ENCODE peak calls at places on chromosomes 12 and 14, in six cellular contexts. A is cardiac fibroblast, L is fibroblast of mammary gland, Y is Caco-2, E is AG10803, U is fibroblast of pulmonary artery. C is an unnamed sample.

GRCh38 chr12:63753743-63754142 is 26.0 kb upstream of the RXYLT1 start:
- DNase-seq in E (no peak), Y (peak), A (peak), U (no peak), L (no peak), C (no peak)

GRCh38 chr12:56333679-56334489 is at the start of gene PAN2:
- DNase-seq in E (peak), Y (peak), L (peak), U (peak), A (peak), C (peak)

GRCh38 chr12:20629414-20630156 is 65.5 kb upstream of the SLCO1C1 start:
- DNase-seq in L (peak), Y (peak), U (peak), A (peak), E (peak), C (no peak)

GRCh38 chr14:98893675-98894074 is 378.3 kb downstream of the BCL11B start:
- DNase-seq in E (no peak), A (no peak), Y (no peak), L (no peak), U (no peak), C (no peak)

GRCh38 chr12:80580254-80580653 is 127.2 kb upstream of the MYF6 start:
- DNase-seq in U (peak), L (peak), Y (no peak), E (peak), A (peak), C (peak)

GRCh38 chr12:89370850-89371249 is 18.5 kb upstream of the DUSP6 start:
- DNase-seq in Y (peak), A (peak), U (peak), L (peak), E (peak), C (no peak)

GRCh38 chr12:132858727-132859266 is 28.6 kb downstream of the CHFR start:
- DNase-seq in E (no peak), A (no peak), L (no peak), U (no peak), Y (no peak), C (no peak)

GRCh38 chr14:68195126-68195525 is 375.5 kb downstream of the RAD51B start:
- DNase-seq in E (no peak), Y (no peak), L (no peak), A (no peak), U (no peak), C (no peak)

GRCh38 chr12:76085159-76085868 is 829 bp upstream of the NAP1L1 start:
- DNase-seq in L (peak), E (no peak), Y (no peak), A (peak), U (peak), C (no peak)

GRCh38 chr14:53964249-53964648 is 7.6 kb upstream of the BMP4 start:
- DNase-seq in U (no peak), L (no peak), Y (no peak), E (no peak), A (no peak), C (no peak)

GRCh38 chr12:130831246-130831645 is 7.8 kb downstream of the STX2 start:
- DNase-seq in A (no peak), U (no peak), E (no peak), L (no peak), Y (no peak), C (no peak)

GRCh38 chr12:22477166-22477893 is 67.0 kb downstream of the C2CD5 start:
- DNase-seq in L (peak), Y (no peak), E (peak), U (peak), A (peak), C (peak)

GRCh38 chr12:128829870-128830504 is 6.2 kb upstream of the SLC15A4 start:
- DNase-seq in A (no peak), L (no peak), E (no peak), Y (no peak), U (no peak), C (no peak)

GRCh38 chr12:30982413-30982812 is 55.9 kb downstream of the TSPAN11 start:
- DNase-seq in A (no peak), Y (no peak), L (no peak), E (no peak), U (no peak), C (no peak)

GRCh38 chr14:81662570-81663161 is 129.0 kb upstream of the SEL1L start:
- DNase-seq in Y (no peak), L (no peak), E (no peak), U (no peak), A (no peak), C (no peak)

GRCh38 chr12:2335517-2335916 is 282.7 kb downstream of the CACNA1C start:
- DNase-seq in Y (no peak), L (peak), E (peak), U (no peak), A (no peak), C (no peak)

GRCh38 chr14:85308531-85309300 is 221.2 kb upstream of the FLRT2 start:
- DNase-seq in E (no peak), Y (no peak), L (no peak), U (peak), A (peak), C (no peak)

GRCh38 chr12:69007858-69008314 is 74.9 kb upstream of the CPM start:
- DNase-seq in E (no peak), L (no peak), A (peak), U (peak), Y (no peak), C (no peak)

GRCh38 chr12:128823216-128823915 is 392 bp downstream of the SLC15A4 start:
- DNase-seq in E (peak), L (no peak), A (no peak), U (no peak), Y (peak), C (no peak)

GRCh38 chr12:90499793-90500192 is 455.2 kb downstream of the CCER1 start:
- DNase-seq in U (no peak), L (no peak), A (no peak), Y (no peak), E (no peak), C (no peak)

GRCh38 chr12:54879579-54879978 is 25.3 kb downstream of the MUCL1 start:
- DNase-seq in L (peak), A (peak), E (no peak), Y (no peak), U (no peak), C (no peak)

GRCh38 chr14:86305058-86305457 is 775.1 kb downstream of the FLRT2 start:
- DNase-seq in E (no peak), Y (no peak), A (no peak), U (no peak), L (no peak), C (no peak)

GRCh38 chr14:64520699-64521098 is 16.1 kb downstream of the ZBTB1 start:
- DNase-seq in Y (no peak), L (no peak), U (no peak), E (no peak), A (peak), C (no peak)

GRCh38 chr14:59028476-59029202 is 159.8 kb upstream of the DAAM1 start:
- DNase-seq in E (peak), U (peak), A (peak), Y (peak), L (peak), C (peak)

GRCh38 chr12:118537481-118537917 is 161.1 kb downstream of the SUDS3 start:
- DNase-seq in Y (no peak), U (no peak), L (no peak), A (no peak), E (no peak), C (no peak)

GRCh38 chr12:2631613-2632350 is 163.0 kb upstream of the FKBP4 start:
- DNase-seq in L (no peak), U (no peak), E (no peak), A (no peak), Y (no peak), C (no peak)

GRCh38 chr14:95730126-95730525 is 16.2 kb upstream of the TCL1A start:
- DNase-seq in A (no peak), U (no peak), E (no peak), L (no peak), Y (no peak), C (no peak)

GRCh38 chr14:37599527-37600368 is 4.3 kb downstream of the TTC6 start:
- DNase-seq in U (no peak), E (no peak), A (no peak), L (no peak), Y (no peak), C (no peak)

GRCh38 chr12:26338574-26339572 is 143.5 kb downstream of the SSPN start:
- DNase-seq in A (peak), U (peak), L (peak), Y (no peak), E (peak), C (no peak)

GRCh38 chr14:23937121-23937692 is 16.4 kb upstream of the DHRS4 start:
- DNase-seq in L (no peak), E (no peak), A (no peak), U (no peak), Y (no peak), C (no peak)

GRCh38 chr14:100526632-100527031 is 60.6 kb downstream of the BEGAIN start:
- DNase-seq in Y (no peak), U (no peak), E (no peak), A (no peak), L (no peak), C (no peak)

GRCh38 chr12:95605875-95606274 is 54.6 kb upstream of the USP44 start:
- DNase-seq in U (peak), Y (no peak), E (no peak), L (no peak), A (peak), C (no peak)

GRCh38 chr12:29499235-29499634 is 1.7 kb upstream of the OVCH1 start:
- DNase-seq in A (peak), U (no peak), L (no peak), E (no peak), Y (no peak), C (no peak)

GRCh38 chr12:87985069-87985675 is 44.0 kb downstream of the C12orf50 start:
- DNase-seq in A (no peak), L (no peak), E (no peak), Y (no peak), U (no peak), C (no peak)

GRCh38 chr14:61260939-61261776 is 20.0 kb downstream of the TMEM30B start:
- DNase-seq in U (peak), L (peak), A (peak), E (peak), Y (no peak), C (peak)

GRCh38 chr12:123485756-123486155 is 27.8 kb downstream of the SNRNP35 start:
- DNase-seq in L (no peak), Y (no peak), U (no peak), E (no peak), A (no peak), C (no peak)

GRCh38 chr14:79064200-79064599 is 894.0 kb downstream of the NRXN3 start:
- DNase-seq in L (no peak), E (no peak), Y (no peak), A (no peak), U (no peak), C (no peak)

GRCh38 chr12:26726956-26727355 is 106.0 kb downstream of the ITPR2 start:
- DNase-seq in U (no peak), Y (no peak), A (peak), E (no peak), L (no peak), C (no peak)

GRCh38 chr12:76678992-76679391 is 84.9 kb upstream of the ZDHHC17 start:
- DNase-seq in U (no peak), A (no peak), Y (no peak), E (no peak), L (no peak), C (no peak)

GRCh38 chr12:17954788-17955187 is 135.2 kb downstream of the RERGL start:
- DNase-seq in Y (no peak), U (no peak), L (no peak), A (peak), E (no peak), C (peak)
- TF ChIP-seq CTCF in Y (no peak), U (no peak), L (no peak), A (peak), E (peak), C (peak)

GRCh38 chr12:93166891-93167307 is 210.8 kb upstream of the NUDT4 start:
- DNase-seq in L (no peak), A (no peak), Y (no peak), U (no peak), E (no peak), C (no peak)
- H3K4me3 ChIP-seq in L (no peak), A (no peak), Y (no peak), U (no peak), E (no peak), C (no peak)

GRCh38 chr14:33674716-33675115 is 276.2 kb downstream of the EGLN3 start:
- DNase-seq in Y (no peak), L (no peak), A (no peak), U (no peak), E (no peak), C (no peak)

GRCh38 chr14:33679025-33679424 is 271.8 kb downstream of the EGLN3 start:
- DNase-seq in L (no peak), E (no peak), Y (no peak), A (no peak), U (no peak), C (no peak)

GRCh38 chr14:33675415-33676130 is 275.3 kb downstream of the EGLN3 start:
- DNase-seq in E (peak), L (peak), U (no peak), Y (no peak), A (no peak), C (no peak)

GRCh38 chr14:33678012-33678411 is 272.9 kb downstream of the EGLN3 start:
- DNase-seq in A (no peak), U (no peak), Y (no peak), E (no peak), L (no peak), C (no peak)

DNA sequence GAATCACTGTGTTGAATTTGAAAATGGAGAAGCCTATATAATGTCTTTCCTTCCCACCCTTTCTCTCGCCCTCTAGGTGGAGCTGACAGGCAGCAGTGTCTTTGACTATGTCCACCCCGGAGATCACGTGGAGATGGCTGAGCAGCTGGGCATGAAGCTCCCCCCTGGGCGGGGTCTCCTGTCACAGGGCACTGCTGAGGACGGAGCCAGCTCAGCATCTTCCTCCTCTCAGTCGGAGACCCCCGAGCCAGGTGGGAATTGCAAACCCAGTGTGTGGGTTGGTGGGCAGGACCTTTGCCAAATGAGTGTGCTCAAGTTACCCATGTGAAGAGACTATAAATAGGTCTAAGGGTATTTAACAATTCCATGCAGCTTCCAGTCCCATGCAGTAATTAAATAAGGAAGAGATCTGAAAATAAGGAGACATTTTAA is 274.7 kb downstream of the EGLN3 start:
- DNase-seq in L (peak), A (peak), Y (peak), E (no peak), U (peak), C (no peak)
- TF ChIP-seq CTCF in L (peak), A (peak), Y (peak), E (peak), U (peak), C (peak)

GRCh38 chr12:116141833-116142162 is 135.7 kb downstream of the MED13L start:
- DNase-seq in A (no peak), Y (no peak), U (no peak), E (no peak), L (no peak), C (no peak)

GRCh38 chr12:116144384-116144783 is 133.1 kb downstream of the MED13L start:
- DNase-seq in U (no peak), E (no peak), A (no peak), L (no peak), Y (no peak), C (no peak)

GRCh38 chr12:116143883-116144266 is 133.6 kb downstream of the MED13L start:
- DNase-seq in A (peak), Y (no peak), E (peak), L (peak), U (peak), C (no peak)

GRCh38 chr12:116141110-116141832 is 136.2 kb downstream of the MED13L start:
- DNase-seq in E (no peak), A (no peak), L (no peak), U (no peak), Y (no peak), C (no peak)

GRCh38 chr12:116142936-116143882 is 134.3 kb downstream of the MED13L start:
- DNase-seq in U (peak), A (peak), Y (no peak), L (peak), E (peak), C (no peak)
- H3K4me3 ChIP-seq in U (no peak), A (no peak), Y (no peak), L (peak), E (no peak), C (no peak)

GRCh38 chr14:73764881-73765280 is 50.7 kb upstream of the PNMA1 start:
- DNase-seq in L (peak), U (peak), Y (no peak), A (peak), E (no peak), C (no peak)
- TF ChIP-seq CTCF in L (no peak), U (no peak), Y (no peak), A (no peak), E (no peak), C (no peak)

DNA sequence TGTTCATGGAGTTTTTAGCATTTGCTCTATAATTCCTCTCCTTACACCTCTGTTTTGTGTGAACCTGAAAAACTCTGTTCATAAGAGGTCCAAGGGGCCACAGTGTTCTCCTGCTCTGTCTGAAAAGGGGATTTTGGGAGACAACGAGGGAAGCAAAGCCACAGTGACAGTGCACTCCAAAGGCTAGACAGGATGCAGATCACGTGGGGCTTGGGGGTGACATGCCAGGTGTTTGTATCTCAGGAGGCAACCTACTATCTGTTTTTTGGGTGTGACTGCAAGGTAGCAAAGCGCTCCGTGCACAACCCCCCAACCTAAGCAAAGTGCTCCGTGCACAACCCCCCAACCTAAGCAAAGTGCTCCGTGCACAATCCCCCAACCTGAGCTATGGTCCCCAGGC is 5.1 kb upstream of the CHD4 start:
- DNase-seq in L (no peak), Y (no peak), U (no peak), E (no peak), A (no peak), C (no peak)
- H3K4me3 ChIP-seq in L (no peak), Y (no peak), U (no peak), E (no peak), A (no peak), C (no peak)

GRCh38 chr12:49730050-49730449 is 11.3 kb upstream of the TMBIM6 start:
- DNase-seq in L (no peak), A (no peak), Y (no peak), E (no peak), U (no peak), C (no peak)

GRCh38 chr12:49730568-49731101 is 10.7 kb upstream of the TMBIM6 start:
- DNase-seq in U (no peak), E (peak), A (peak), Y (peak), L (peak), C (no peak)

GRCh38 chr12:49728446-49728845 is 12.9 kb upstream of the TMBIM6 start:
- DNase-seq in A (no peak), E (no peak), U (no peak), Y (no peak), L (no peak), C (no peak)

GRCh38 chr12:49733219-49734017 is 7.9 kb upstream of the TMBIM6 start:
- DNase-seq in E (no peak), A (no peak), U (no peak), Y (no peak), L (no peak), C (no peak)
- TF ChIP-seq CTCF in E (no peak), A (no peak), U (no peak), Y (peak), L (no peak), C (no peak)

GRCh38 chr12:104494137-104494815 is 37.5 kb downstream of the CHST11 start:
- DNase-seq in Y (no peak), A (peak), E (peak), L (peak), U (peak), C (no peak)
- H3K4me3 ChIP-seq in Y (no peak), A (peak), E (no peak), L (no peak), U (no peak), C (no peak)